ENCODE peak calls at places on chromosomes 12 and 14, in nine cellular contexts. One of them, this sample, is unnamed. For H3K9me3 and H3K4me1, the result is how much of the 10 kb centered on the place peaks cover.

GRCh38 chr14:50069325-50069724 is 47.0 kb downstream of the VCPKMT start:
- DNase-seq in A549: no peak
- DNase-seq in ovary: no peak
- DNase-seq in tibial artery: no peak
- DNase-seq in CD8-positive, alpha-beta T cell: no peak
- DNase-seq in suprapubic skin: no peak
- DNase-seq in lower lobe of right lung: no peak
- DNase-seq in neuronal stem cell: no peak
- DNase-seq in IMR-90: no peak
- DNase-seq in this sample: no peak

GRCh38 chr12:26162174-26162573 is 33.2 kb upstream of the SSPN start:
- DNase-seq in tibial artery: no peak
- DNase-seq in neuronal stem cell: no peak
- DNase-seq in lower lobe of right lung: no peak
- DNase-seq in IMR-90: no peak
- DNase-seq in ovary: no peak
- DNase-seq in suprapubic skin: no peak
- DNase-seq in A549: no peak
- DNase-seq in CD8-positive, alpha-beta T cell: no peak
- DNase-seq in this sample: no peak

GRCh38 chr12:85580562-85581168 is 255.5 kb downstream of the RASSF9 start:
- DNase-seq in suprapubic skin: no peak
- DNase-seq in lower lobe of right lung: no peak
- DNase-seq in ovary: no peak
- DNase-seq in CD8-positive, alpha-beta T cell: no peak
- DNase-seq in IMR-90: no peak
- DNase-seq in neuronal stem cell: no peak
- DNase-seq in A549: no peak
- DNase-seq in tibial artery: no peak
- DNase-seq in this sample: no peak

GRCh38 chr12:103269962-103270361 is 225.8 kb downstream of the C12orf42 start:
- DNase-seq in suprapubic skin: no peak
- DNase-seq in ovary: no peak
- DNase-seq in IMR-90: peak
- DNase-seq in lower lobe of right lung: no peak
- DNase-seq in neuronal stem cell: no peak
- DNase-seq in CD8-positive, alpha-beta T cell: no peak
- DNase-seq in tibial artery: no peak
- DNase-seq in A549: no peak
- DNase-seq in this sample: no peak

GRCh38 chr14:58107947-58108552 is 44.0 kb downstream of the ARMH4 start:
- DNase-seq in A549: peak
- DNase-seq in CD8-positive, alpha-beta T cell: peak
- DNase-seq in neuronal stem cell: peak
- DNase-seq in lower lobe of right lung: no peak
- DNase-seq in tibial artery: no peak
- DNase-seq in IMR-90: peak
- DNase-seq in ovary: peak
- DNase-seq in suprapubic skin: no peak
- DNase-seq in this sample: no peak

GRCh38 chr12:108133482-108133881 is 4.4 kb downstream of the WSCD2 start:
- DNase-seq in A549: no peak
- DNase-seq in CD8-positive, alpha-beta T cell: no peak
- DNase-seq in lower lobe of right lung: no peak
- DNase-seq in tibial artery: no peak
- DNase-seq in ovary: no peak
- DNase-seq in IMR-90: no peak
- DNase-seq in suprapubic skin: no peak
- DNase-seq in neuronal stem cell: no peak
- DNase-seq in this sample: no peak

GRCh38 chr12:125100551-125101434 is 35.6 kb downstream of the AACS start:
- DNase-seq in IMR-90: no peak
- DNase-seq in ovary: no peak
- DNase-seq in neuronal stem cell: no peak
- DNase-seq in tibial artery: no peak
- DNase-seq in A549: peak
- DNase-seq in suprapubic skin: no peak
- DNase-seq in CD8-positive, alpha-beta T cell: no peak
- DNase-seq in lower lobe of right lung: no peak
- DNase-seq in this sample: no peak

GRCh38 chr12:48817957-48818830 is at the start of gene CACNB3:
- DNase-seq in neuronal stem cell: peak
- DNase-seq in IMR-90: peak
- DNase-seq in ovary: peak
- DNase-seq in A549: peak
- DNase-seq in CD8-positive, alpha-beta T cell: peak
- DNase-seq in suprapubic skin: peak
- DNase-seq in lower lobe of right lung: peak
- DNase-seq in tibial artery: peak
- DNase-seq in this sample: peak

GRCh38 chr14:56817396-56817921 is 7.2 kb upstream of the OTX2 start:
- DNase-seq in lower lobe of right lung: no peak
- DNase-seq in suprapubic skin: no peak
- DNase-seq in neuronal stem cell: no peak
- DNase-seq in IMR-90: no peak
- DNase-seq in ovary: no peak
- DNase-seq in tibial artery: no peak
- DNase-seq in A549: no peak
- DNase-seq in CD8-positive, alpha-beta T cell: no peak
- DNase-seq in this sample: no peak

GRCh38 chr12:100927825-100928224 is 133.2 kb downstream of the ANO4 start:
- DNase-seq in suprapubic skin: no peak
- DNase-seq in lower lobe of right lung: no peak
- DNase-seq in tibial artery: no peak
- DNase-seq in neuronal stem cell: no peak
- DNase-seq in CD8-positive, alpha-beta T cell: no peak
- DNase-seq in ovary: no peak
- DNase-seq in A549: no peak
- DNase-seq in IMR-90: peak
- DNase-seq in this sample: no peak

GRCh38 chr14:44846232-44846824 is 115.4 kb downstream of the KLHL28 start:
- DNase-seq in suprapubic skin: no peak
- DNase-seq in CD8-positive, alpha-beta T cell: no peak
- DNase-seq in IMR-90: peak
- DNase-seq in lower lobe of right lung: no peak
- DNase-seq in A549: peak
- DNase-seq in tibial artery: no peak
- DNase-seq in ovary: no peak
- DNase-seq in neuronal stem cell: peak
- DNase-seq in this sample: no peak

GRCh38 chr12:49882248-49882850 is 21.4 kb downstream of the FAIM2 start:
- DNase-seq in lower lobe of right lung: no peak
- DNase-seq in neuronal stem cell: peak
- DNase-seq in ovary: no peak
- DNase-seq in CD8-positive, alpha-beta T cell: no peak
- DNase-seq in suprapubic skin: no peak
- DNase-seq in tibial artery: no peak
- DNase-seq in IMR-90: no peak
- DNase-seq in A549: no peak
- DNase-seq in this sample: no peak

GRCh38 chr12:122951979-122952892 is 14.0 kb downstream of the ABCB9 start:
- DNase-seq in neuronal stem cell: peak
- DNase-seq in suprapubic skin: peak
- DNase-seq in IMR-90: peak
- DNase-seq in lower lobe of right lung: peak
- DNase-seq in A549: peak
- DNase-seq in ovary: peak
- DNase-seq in tibial artery: peak
- DNase-seq in CD8-positive, alpha-beta T cell: peak
- DNase-seq in this sample: peak

GRCh38 chr14:55446833-55447232 is 6.4 kb upstream of the TBPL2 start:
- DNase-seq in neuronal stem cell: no peak
- DNase-seq in lower lobe of right lung: no peak
- DNase-seq in suprapubic skin: no peak
- DNase-seq in A549: peak
- DNase-seq in tibial artery: no peak
- DNase-seq in ovary: no peak
- DNase-seq in CD8-positive, alpha-beta T cell: no peak
- DNase-seq in IMR-90: peak
- DNase-seq in this sample: no peak

GRCh38 chr12:53115112-53115890 is 12.0 kb downstream of the SOAT2 start:
- DNase-seq in lower lobe of right lung: no peak
- DNase-seq in ovary: no peak
- DNase-seq in tibial artery: no peak
- DNase-seq in CD8-positive, alpha-beta T cell: no peak
- DNase-seq in IMR-90: no peak
- DNase-seq in neuronal stem cell: no peak
- DNase-seq in suprapubic skin: peak
- DNase-seq in A549: no peak
- DNase-seq in this sample: no peak

GRCh38 chr14:105941226-105942166 is 415.1 kb downstream of the TMEM121 start:
- DNase-seq in suprapubic skin: no peak
- DNase-seq in A549: no peak
- DNase-seq in neuronal stem cell: no peak
- DNase-seq in lower lobe of right lung: no peak
- DNase-seq in ovary: no peak
- DNase-seq in CD8-positive, alpha-beta T cell: no peak
- DNase-seq in IMR-90: no peak
- DNase-seq in tibial artery: peak
- DNase-seq in this sample: no peak

GRCh38 chr14:68471029-68471963 is 321.6 kb downstream of the ZFP36L1 start:
- DNase-seq in neuronal stem cell: peak
- DNase-seq in suprapubic skin: no peak
- DNase-seq in lower lobe of right lung: no peak
- DNase-seq in A549: no peak
- DNase-seq in tibial artery: no peak
- DNase-seq in IMR-90: no peak
- DNase-seq in CD8-positive, alpha-beta T cell: no peak
- DNase-seq in ovary: no peak
- DNase-seq in this sample: no peak

GRCh38 chr12:92756905-92757598 is 54.3 kb downstream of the PLEKHG7 start:
- DNase-seq in lower lobe of right lung: no peak
- DNase-seq in neuronal stem cell: no peak
- DNase-seq in CD8-positive, alpha-beta T cell: no peak
- DNase-seq in suprapubic skin: no peak
- DNase-seq in A549: no peak
- DNase-seq in tibial artery: no peak
- DNase-seq in ovary: no peak
- DNase-seq in IMR-90: no peak
- DNase-seq in this sample: no peak

GRCh38 chr12:72560370-72560769 is 288.2 kb downstream of the TRHDE start:
- DNase-seq in neuronal stem cell: no peak
- DNase-seq in IMR-90: no peak
- DNase-seq in ovary: peak
- DNase-seq in CD8-positive, alpha-beta T cell: no peak
- DNase-seq in tibial artery: no peak
- DNase-seq in suprapubic skin: no peak
- DNase-seq in lower lobe of right lung: no peak
- DNase-seq in A549: no peak
- DNase-seq in this sample: no peak

GRCh38 chr14:95645016-95645996 is 40.9 kb upstream of the TCL1B start:
- DNase-seq in A549: no peak
- DNase-seq in neuronal stem cell: no peak
- DNase-seq in CD8-positive, alpha-beta T cell: no peak
- DNase-seq in IMR-90: no peak
- DNase-seq in lower lobe of right lung: no peak
- DNase-seq in suprapubic skin: no peak
- DNase-seq in ovary: no peak
- DNase-seq in tibial artery: no peak
- DNase-seq in this sample: no peak

GRCh38 chr14:29310210-29310609 is 543.6 kb downstream of the FOXG1 start:
- DNase-seq in lower lobe of right lung: no peak
- DNase-seq in tibial artery: no peak
- DNase-seq in ovary: no peak
- DNase-seq in IMR-90: no peak
- DNase-seq in suprapubic skin: no peak
- DNase-seq in neuronal stem cell: no peak
- DNase-seq in A549: no peak
- DNase-seq in CD8-positive, alpha-beta T cell: no peak
- DNase-seq in this sample: no peak
- H3K9me3 ChIP-seq in lower lobe of right lung: under half
- H3K9me3 ChIP-seq in tibial artery: under half
- H3K9me3 ChIP-seq in ovary: under half
- H3K9me3 ChIP-seq in IMR-90: under half
- H3K9me3 ChIP-seq in suprapubic skin: under half
- H3K9me3 ChIP-seq in neuronal stem cell: under half
- H3K9me3 ChIP-seq in A549: under half
- H3K9me3 ChIP-seq in CD8-positive, alpha-beta T cell: under half
- H3K9me3 ChIP-seq in this sample: under half

DNA sequence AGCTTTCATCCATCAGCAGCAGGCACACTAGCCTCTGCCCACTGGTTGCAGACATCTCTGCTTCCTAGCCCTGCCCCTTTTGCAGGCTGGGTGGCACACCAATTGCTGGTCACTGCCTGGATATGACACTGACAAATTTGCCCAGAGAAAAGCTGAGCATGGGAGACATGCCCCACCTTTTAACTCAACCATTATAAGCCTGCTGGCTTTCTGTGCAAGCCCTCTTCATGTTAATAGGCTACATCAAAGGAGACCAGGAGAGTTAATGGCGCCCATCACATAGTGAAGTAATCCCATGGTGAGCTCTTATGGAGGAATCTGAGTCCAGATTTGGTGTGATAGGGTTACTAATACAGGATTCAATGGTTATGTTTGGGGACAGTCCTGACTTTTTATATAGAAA is 139.2 kb downstream of the KICS2 start:
- DNase-seq in lower lobe of right lung: no peak
- DNase-seq in ovary: no peak
- DNase-seq in tibial artery: no peak
- DNase-seq in IMR-90: no peak
- DNase-seq in suprapubic skin: no peak
- DNase-seq in A549: peak
- DNase-seq in CD8-positive, alpha-beta T cell: no peak
- DNase-seq in neuronal stem cell: no peak
- DNase-seq in this sample: no peak
- H3K4me1 ChIP-seq in lower lobe of right lung: under half
- H3K4me1 ChIP-seq in ovary: under half
- H3K4me1 ChIP-seq in tibial artery: under half
- H3K4me1 ChIP-seq in IMR-90: under half
- H3K4me1 ChIP-seq in suprapubic skin: half or more
- H3K4me1 ChIP-seq in A549: half or more
- H3K4me1 ChIP-seq in CD8-positive, alpha-beta T cell: under half
- H3K4me1 ChIP-seq in neuronal stem cell: under half
- H3K4me1 ChIP-seq in this sample: under half

DNA sequence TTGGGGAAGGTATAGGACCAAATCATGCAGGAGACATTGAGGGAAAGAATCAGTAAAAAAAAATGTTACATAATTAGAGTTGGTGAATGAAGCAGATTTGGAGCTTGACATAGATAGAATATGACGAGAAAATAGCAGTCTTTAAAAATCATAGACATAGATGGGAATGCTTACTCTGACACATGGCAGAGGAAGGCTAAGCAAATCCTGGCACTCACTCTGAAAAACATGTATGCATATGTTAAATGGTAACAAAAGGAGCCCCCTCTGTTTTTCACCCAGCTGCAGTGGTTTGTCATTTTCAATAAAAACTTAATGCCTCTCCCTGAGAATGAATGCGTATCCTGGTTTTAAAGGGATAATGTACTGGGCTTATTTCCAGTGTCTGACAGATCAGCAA is 561.2 kb upstream of the SEL1L start:
- DNase-seq in A549: no peak
- DNase-seq in ovary: no peak
- DNase-seq in CD8-positive, alpha-beta T cell: no peak
- DNase-seq in tibial artery: no peak
- DNase-seq in IMR-90: no peak
- DNase-seq in neuronal stem cell: no peak
- DNase-seq in suprapubic skin: no peak
- DNase-seq in lower lobe of right lung: no peak
- DNase-seq in this sample: no peak
- H3K9me3 ChIP-seq in A549: under half
- H3K9me3 ChIP-seq in ovary: under half
- H3K9me3 ChIP-seq in CD8-positive, alpha-beta T cell: under half
- H3K9me3 ChIP-seq in tibial artery: under half
- H3K9me3 ChIP-seq in IMR-90: under half
- H3K9me3 ChIP-seq in neuronal stem cell: under half
- H3K9me3 ChIP-seq in suprapubic skin: under half
- H3K9me3 ChIP-seq in lower lobe of right lung: under half
- H3K9me3 ChIP-seq in this sample: under half

GRCh38 chr14:100081997-100082625 is 16.9 kb downstream of the EVL start:
- DNase-seq in neuronal stem cell: no peak
- DNase-seq in CD8-positive, alpha-beta T cell: no peak
- DNase-seq in ovary: no peak
- DNase-seq in A549: no peak
- DNase-seq in tibial artery: no peak
- DNase-seq in IMR-90: no peak
- DNase-seq in suprapubic skin: no peak
- DNase-seq in lower lobe of right lung: no peak
- DNase-seq in this sample: no peak
- H3K4me1 ChIP-seq in neuronal stem cell: under half
- H3K4me1 ChIP-seq in CD8-positive, alpha-beta T cell: half or more
- H3K4me1 ChIP-seq in ovary: under half
- H3K4me1 ChIP-seq in A549: under half
- H3K4me1 ChIP-seq in tibial artery: under half
- H3K4me1 ChIP-seq in IMR-90: under half
- H3K4me1 ChIP-seq in suprapubic skin: under half
- H3K4me1 ChIP-seq in lower lobe of right lung: under half
- H3K4me1 ChIP-seq in this sample: under half

This sample was measured in tibial nerve.